ENCODE peak calls at places on chromosomes 13 and 19, in eight cellular contexts. R, K, M, W, E, B, P and V are unnamed samples.

GRCh38 chr13:80716610-80717081 is 375.7 kb upstream of the SPRY2 start:
- DNase-seq in B (peak), W (peak), R (no peak), P (no peak), E (no peak), K (no peak), M (peak), V (no peak)

GRCh38 chr19:13974073-13974472 is 21.8 kb downstream of the DCAF15 start:
- DNase-seq in P (peak), R (no peak), W (no peak), M (no peak), B (peak), K (no peak), E (no peak), V (no peak)

GRCh38 chr13:79435549-79435948 is 29.5 kb upstream of the RBM26 start:
- DNase-seq in E (peak), K (no peak), W (no peak), M (no peak), B (no peak), R (no peak), P (no peak), V (no peak)

GRCh38 chr19:3792114-3792513 is 5.9 kb upstream of the MATK start:
- DNase-seq in M (no peak), R (no peak), E (no peak), B (no peak), P (no peak), W (no peak), K (no peak), V (no peak)

GRCh38 chr13:46170687-46171086 is 11.3 kb downstream of the LCP1 start:
- DNase-seq in P (no peak), K (peak), R (peak), E (no peak), M (no peak), W (no peak), B (peak), V (no peak)

GRCh38 chr19:3862826-3863500 is 5.9 kb downstream of the ZFR2 start:
- DNase-seq in M (no peak), B (no peak), E (no peak), P (no peak), K (no peak), W (no peak), R (no peak), V (no peak)

GRCh38 chr19:8057545-8058270 is 5.1 kb downstream of the CCL25 start:
- DNase-seq in P (no peak), W (no peak), K (no peak), E (no peak), B (no peak), M (no peak), R (no peak), V (no peak)

GRCh38 chr13:110530839-110531499 is 30.6 kb downstream of the RAB20 start:
- DNase-seq in W (no peak), K (no peak), P (no peak), E (no peak), B (no peak), R (no peak), M (no peak), V (no peak)

GRCh38 chr13:79779761-79780160 is 298.8 kb downstream of the NDFIP2 start:
- DNase-seq in B (no peak), R (no peak), M (peak), K (no peak), E (no peak), W (no peak), P (no peak), V (no peak)

GRCh38 chr13:111846396-111847174 is 220.4 kb upstream of the SOX1 start:
- DNase-seq in P (no peak), R (no peak), W (no peak), M (no peak), E (no peak), B (no peak), K (no peak), V (no peak)

GRCh38 chr19:46606681-46607440 is 5.7 kb downstream of the CALM3 start:
- DNase-seq in K (no peak), M (peak), W (no peak), E (no peak), P (no peak), R (no peak), B (no peak), V (no peak)

GRCh38 chr19:43438291-43439162 is 23.8 kb downstream of the TEX101 start:
- DNase-seq in M (no peak), W (no peak), E (no peak), P (no peak), B (no peak), K (no peak), R (no peak), V (no peak)

GRCh38 chr13:88622362-88622973 is 951.3 kb downstream of the SLITRK5 start:
- DNase-seq in M (no peak), P (no peak), R (no peak), B (no peak), W (no peak), E (no peak), K (no peak), V (no peak)

GRCh38 chr13:29452773-29453574 is 142.5 kb downstream of the SLC7A1 start:
- DNase-seq in B (no peak), K (no peak), E (no peak), P (no peak), M (no peak), W (no peak), R (no peak), V (no peak)

GRCh38 chr19:47765522-47766358 is 12.8 kb upstream of the SELENOW start:
- DNase-seq in B (peak), M (peak), K (peak), W (peak), E (no peak), P (no peak), R (peak), V (peak)

GRCh38 chr13:111388851-111389500 is 68.5 kb downstream of the TEX29 start:
- DNase-seq in K (no peak), E (no peak), W (no peak), R (no peak), M (no peak), B (no peak), P (no peak), V (peak)

GRCh38 chr13:102318233-102318632 is 83.6 kb downstream of the FGF14 start:
- DNase-seq in K (no peak), R (no peak), P (no peak), W (no peak), E (no peak), B (no peak), M (no peak), V (no peak)

GRCh38 chr19:8017808-8018207 is 12.4 kb upstream of the ELAVL1 start:
- DNase-seq in W (no peak), P (no peak), M (no peak), R (no peak), E (no peak), K (no peak), B (no peak), V (no peak)

GRCh38 chr19:2476451-2477140 is 669 bp downstream of the GADD45B start:
- DNase-seq in W (no peak), M (peak), K (no peak), P (no peak), B (peak), R (no peak), E (no peak), V (peak)

GRCh38 chr19:9406798-9407352 is 28.5 kb downstream of the ZNF266 start:
- DNase-seq in W (no peak), E (peak), R (no peak), K (no peak), B (no peak), P (peak), M (peak), V (no peak)

GRCh38 chr13:92649140-92649813 is 577.3 kb upstream of the GPC6 start:
- DNase-seq in W (no peak), R (no peak), K (no peak), M (no peak), E (no peak), P (no peak), B (no peak), V (no peak)

GRCh38 chr13:33017410-33017929 is 1.2 kb downstream of the KL start:
- DNase-seq in W (peak), B (peak), R (peak), P (peak), E (no peak), K (peak), M (peak), V (no peak)

GRCh38 chr19:7833225-7834156 is 3.5 kb downstream of the EVI5L start:
- DNase-seq in K (no peak), E (no peak), M (no peak), P (no peak), W (peak), B (no peak), R (no peak), V (no peak)

GRCh38 chr19:15331419-15332310 is 674 bp downstream of the BRD4 start:
- DNase-seq in B (peak), R (peak), E (no peak), W (peak), P (no peak), M (peak), K (peak), V (peak)

DNA sequence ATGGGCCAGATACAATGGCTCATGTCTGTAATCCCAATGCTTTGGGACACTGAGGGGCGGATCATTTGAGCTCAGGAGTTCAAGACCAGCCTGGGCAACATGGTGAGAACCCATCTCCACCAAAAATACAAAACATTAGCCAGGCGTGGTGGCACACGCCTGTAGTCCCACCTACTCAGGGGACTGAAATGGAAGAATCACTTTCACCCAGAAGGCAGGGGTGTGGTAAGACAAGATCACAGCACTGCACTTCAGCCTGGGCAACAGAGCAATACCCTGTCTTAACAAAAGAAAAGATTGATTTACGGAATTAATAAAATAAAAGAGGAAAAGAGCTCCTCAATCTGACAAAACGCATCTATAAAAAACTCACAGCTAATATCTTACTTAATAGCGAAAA is 22.7 kb downstream of the USP12 start:
- DNase-seq in W (no peak), K (no peak), B (no peak), E (no peak), R (no peak), M (no peak), P (no peak), V (no peak)
- TF ChIP-seq CTCF in W (no peak), K (no peak), B (no peak), E (no peak), R (no peak), M (no peak), P (no peak), V (no peak)

GRCh38 chr13:53311561-53311960 is 282.9 kb downstream of the OLFM4 start:
- DNase-seq in E (no peak), R (no peak), W (no peak), B (no peak), K (no peak), M (no peak), P (no peak), V (no peak)
- TF ChIP-seq CTCF in E (no peak), R (peak), W (no peak), B (no peak), K (peak), M (no peak), P (no peak), V (no peak)

DNA sequence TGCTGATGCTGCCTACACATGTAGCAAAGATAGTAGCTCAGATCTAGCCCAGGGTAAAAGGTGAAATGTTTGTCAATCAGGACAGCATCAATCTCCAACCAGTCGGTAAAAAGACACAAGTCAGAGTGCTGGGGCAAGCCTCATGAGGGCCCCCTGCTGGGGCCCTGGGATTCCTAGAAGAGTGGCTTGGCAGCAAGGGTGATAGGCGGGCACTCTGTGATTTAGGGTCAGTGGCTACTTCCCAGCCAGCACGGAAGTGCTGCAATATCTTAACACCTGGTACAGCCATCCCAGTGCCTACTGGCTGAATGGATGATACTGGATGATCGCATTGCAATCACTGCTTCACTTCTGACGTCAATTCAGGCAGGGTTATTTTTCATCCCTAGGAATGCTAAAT is 432.2 kb downstream of the FGF9 start:
- DNase-seq in K (no peak), W (peak), M (no peak), R (no peak), E (no peak), P (no peak), B (no peak), V (no peak)
- TF ChIP-seq CTCF in K (no peak), W (no peak), M (no peak), R (no peak), E (no peak), P (no peak), B (no peak), V (no peak)

DNA sequence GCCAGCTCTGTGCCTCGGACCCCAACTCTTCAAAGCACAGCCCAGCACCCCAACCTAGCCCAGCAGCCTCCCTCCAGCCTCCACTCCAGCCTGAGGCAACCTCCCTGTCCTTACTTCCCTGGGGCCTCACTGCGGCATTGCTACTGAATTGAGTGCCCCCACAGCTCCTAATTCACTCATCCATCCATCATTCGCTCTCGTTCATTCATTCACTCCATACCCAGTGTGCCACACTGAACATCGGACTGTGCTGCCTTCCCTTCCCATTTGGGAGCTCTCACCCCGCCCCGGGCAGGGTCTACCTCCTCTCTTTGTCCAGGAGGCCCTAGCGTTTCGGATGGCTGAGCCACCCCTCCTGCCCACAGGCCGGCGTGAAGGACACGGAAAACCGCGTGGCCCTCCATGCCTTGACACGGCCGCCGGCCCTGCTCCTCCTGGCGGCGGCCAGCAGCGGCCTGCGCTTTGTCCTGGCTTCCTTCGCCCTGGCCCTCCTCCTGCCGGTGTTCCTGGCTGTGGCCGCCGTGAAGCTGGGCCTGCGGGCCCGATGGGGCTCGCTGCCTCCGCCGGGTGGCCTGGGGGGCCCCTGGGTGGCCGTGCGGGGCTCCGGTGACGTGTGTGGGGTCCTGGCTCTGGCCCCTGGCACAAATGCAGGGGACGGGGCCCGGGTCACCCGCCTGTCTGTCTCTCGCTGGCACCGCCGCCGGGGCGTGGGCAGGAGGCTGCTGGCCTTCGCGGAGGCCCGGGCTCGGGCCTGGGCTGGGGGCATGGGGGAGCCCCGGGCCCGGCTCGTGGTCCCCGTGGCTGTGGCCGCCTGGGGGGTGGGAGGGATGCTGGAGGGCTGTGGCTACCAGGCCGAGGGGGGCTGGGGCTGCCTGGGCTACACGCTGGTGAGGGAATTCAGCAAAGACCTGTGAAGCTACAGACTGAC is 1.3 kb downstream of the NAT14 start:
- DNase-seq in E (no peak), K (no peak), B (no peak), R (no peak), P (no peak), W (no peak), M (peak), V (no peak)
- TF ChIP-seq CTCF in E (no peak), K (no peak), B (peak), R (no peak), P (peak), W (no peak), M (peak), V (peak)

DNA sequence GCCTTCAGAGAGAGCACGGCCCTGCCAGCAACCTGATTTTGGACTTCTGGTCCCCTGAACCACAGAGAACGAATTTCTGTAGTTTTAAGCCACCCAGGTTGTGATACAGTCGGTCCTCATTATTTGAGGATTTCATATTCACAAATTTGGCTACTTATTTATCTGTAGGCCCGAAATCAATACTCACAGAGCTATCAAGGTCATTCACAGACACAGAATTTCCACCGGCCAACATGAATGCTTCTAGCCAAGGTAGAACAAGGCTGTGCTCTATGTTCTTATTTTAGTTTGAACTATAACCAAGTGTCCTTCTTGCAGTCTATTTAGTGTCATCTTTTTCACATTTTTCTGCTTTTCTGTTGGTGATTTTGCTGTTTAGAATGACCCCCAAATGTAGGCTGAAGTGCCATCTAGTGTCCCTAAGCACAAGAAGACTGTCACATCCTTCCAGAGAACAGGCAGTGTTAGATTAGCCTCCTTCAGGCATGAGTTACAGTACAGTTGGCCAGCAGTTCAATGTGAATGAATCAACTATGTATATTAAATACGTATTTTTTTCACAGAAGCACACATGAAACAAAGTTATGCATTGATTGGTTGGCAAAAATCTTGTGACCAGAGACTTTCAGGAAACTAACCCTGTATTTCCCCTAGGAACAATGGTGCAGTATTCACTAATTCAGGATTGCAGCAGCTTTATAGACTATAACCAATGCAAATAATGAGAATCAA is 63.5 kb downstream of the C13orf42 start:
- DNase-seq in E (no peak), K (no peak), R (no peak), B (no peak), W (no peak), P (no peak), M (no peak), V (peak)
- TF ChIP-seq CTCF in E (no peak), K (no peak), R (no peak), B (no peak), W (no peak), P (no peak), M (no peak), V (no peak)

GRCh38 chr19:17282488-17283256 is 971 bp downstream of the ANKLE1 start:
- DNase-seq in B (peak), W (peak), P (peak), E (no peak), R (peak), M (peak), K (peak), V (peak)

GRCh38 chr19:17286263-17286662 is 4.6 kb downstream of the ANKLE1 start:
- DNase-seq in B (no peak), R (no peak), M (no peak), W (no peak), E (no peak), P (no peak), K (no peak), V (no peak)

GRCh38 chr19:17283504-17283996 is 1.8 kb downstream of the ANKLE1 start:
- DNase-seq in K (no peak), W (no peak), B (no peak), E (no peak), R (no peak), P (no peak), M (no peak), V (no peak)

GRCh38 chr19:17286742-17287141 is 5.0 kb downstream of the ANKLE1 start:
- DNase-seq in M (no peak), K (no peak), W (no peak), R (no peak), B (no peak), P (no peak), E (no peak), V (no peak)

GRCh38 chr19:17285415-17286135 is 3.9 kb downstream of the ANKLE1 start:
- DNase-seq in B (no peak), P (no peak), R (no peak), W (no peak), K (no peak), E (no peak), M (no peak), V (no peak)
- TF ChIP-seq CTCF in B (no peak), P (no peak), R (no peak), W (no peak), K (no peak), E (no peak), M (no peak), V (no peak)